ENCODE peak calls at places on chromosomes 6 and 20, in eight cellular contexts. N is left ventricle myocardium inferior; E is cardiac muscle cell; K is upper lobe of left lung; C is psoas muscle; G is adrenal gland; P is CD8-positive, alpha-beta T cell; F is heart left ventricle. B is an unnamed sample.

GRCh38 chr20:17473662-17474061 is 57.5 kb downstream of the BFSP1 start:
- DNase-seq in G (no peak), F (no peak), P (no peak), C (no peak), E (no peak), N (no peak), K (no peak), B (no peak)

GRCh38 chr6:119096683-119097310 is 18.3 kb upstream of the FAM184A start:
- DNase-seq in E (peak; percentile 89), F (peak; percentile 68), K (peak; percentile 30), N (peak; percentile 83), P (no peak), C (peak; percentile 86), G (peak; percentile 65), B (no peak)

GRCh38 chr6:33314943-33315752 is 1.3 kb upstream of the TAPBP start:
- DNase-seq in P (no peak), F (peak; percentile 73), C (peak; percentile 75), K (peak; percentile 55), E (peak; percentile 20), G (peak; percentile 67), N (peak; percentile 54), B (peak; percentile 78)

GRCh38 chr20:1328680-1329330 is at the start of gene SDCBP2:
- DNase-seq in P (no peak), F (no peak), C (no peak), E (no peak), G (no peak), K (peak; percentile 84), N (no peak), B (peak; percentile 77)

GRCh38 chr6:37517411-37517812 is 17.7 kb upstream of the CCDC167 start:
- DNase-seq in C (no peak), F (no peak), K (no peak), G (no peak), P (peak; percentile 65), E (no peak), N (no peak), B (no peak)

GRCh38 chr6:113361014-113361645 is 496.0 kb upstream of the MARCKS start:
- DNase-seq in C (no peak), N (no peak), E (peak; percentile 60), F (no peak), P (no peak), G (no peak), K (no peak), B (no peak)

GRCh38 chr6:106087548-106088325 is 1.6 kb downstream of the PRDM1 start:
- DNase-seq in F (peak; percentile 61), P (no peak), E (peak; percentile 62), N (peak; percentile 23), G (peak; percentile 27), C (no peak), K (peak; percentile 56), B (no peak)

GRCh38 chr20:2210646-2211556 is 84.9 kb upstream of the TGM3 start:
- DNase-seq in F (no peak), C (no peak), E (peak; percentile 89), G (no peak), N (peak; percentile 29), K (peak; percentile 78), P (no peak), B (no peak)

GRCh38 chr6:139109558-139109957 is 25.3 kb upstream of the HECA start:
- DNase-seq in F (no peak), P (no peak), E (peak; percentile 68), G (no peak), N (no peak), C (no peak), K (no peak), B (no peak)

GRCh38 chr6:146546440-146546839 is 2.8 kb downstream of the RAB32 start:
- DNase-seq in P (no peak), C (no peak), N (no peak), K (no peak), F (no peak), E (peak; percentile 86), G (no peak), B (no peak)

GRCh38 chr6:120384671-120385070 is 949.6 kb downstream of the TBC1D32 start:
- DNase-seq in E (peak; percentile 7), K (no peak), C (no peak), N (no peak), G (no peak), F (no peak), P (no peak), B (no peak)

GRCh38 chr6:16136086-16136485 is 7.2 kb downstream of the MYLIP start:
- DNase-seq in K (no peak), P (peak; percentile 27), F (no peak), C (no peak), E (no peak), G (no peak), N (no peak), B (no peak)

GRCh38 chr6:31737315-31738047 is 1.2 kb upstream of the CLIC1 start:
- DNase-seq in K (peak; percentile 38), E (peak; percentile 55), F (no peak), N (no peak), C (no peak), P (no peak), G (no peak), B (no peak)

GRCh38 chr6:73028893-73029450 is 196.3 kb downstream of the KHDC1L start:
- DNase-seq in N (no peak), P (no peak), F (no peak), K (no peak), G (no peak), E (no peak), C (no peak), B (no peak)

GRCh38 chr6:119511024-119511423 is 161.5 kb upstream of the MAN1A1 start:
- DNase-seq in E (no peak), P (no peak), N (no peak), F (no peak), C (no peak), K (no peak), G (no peak), B (no peak)

DNA sequence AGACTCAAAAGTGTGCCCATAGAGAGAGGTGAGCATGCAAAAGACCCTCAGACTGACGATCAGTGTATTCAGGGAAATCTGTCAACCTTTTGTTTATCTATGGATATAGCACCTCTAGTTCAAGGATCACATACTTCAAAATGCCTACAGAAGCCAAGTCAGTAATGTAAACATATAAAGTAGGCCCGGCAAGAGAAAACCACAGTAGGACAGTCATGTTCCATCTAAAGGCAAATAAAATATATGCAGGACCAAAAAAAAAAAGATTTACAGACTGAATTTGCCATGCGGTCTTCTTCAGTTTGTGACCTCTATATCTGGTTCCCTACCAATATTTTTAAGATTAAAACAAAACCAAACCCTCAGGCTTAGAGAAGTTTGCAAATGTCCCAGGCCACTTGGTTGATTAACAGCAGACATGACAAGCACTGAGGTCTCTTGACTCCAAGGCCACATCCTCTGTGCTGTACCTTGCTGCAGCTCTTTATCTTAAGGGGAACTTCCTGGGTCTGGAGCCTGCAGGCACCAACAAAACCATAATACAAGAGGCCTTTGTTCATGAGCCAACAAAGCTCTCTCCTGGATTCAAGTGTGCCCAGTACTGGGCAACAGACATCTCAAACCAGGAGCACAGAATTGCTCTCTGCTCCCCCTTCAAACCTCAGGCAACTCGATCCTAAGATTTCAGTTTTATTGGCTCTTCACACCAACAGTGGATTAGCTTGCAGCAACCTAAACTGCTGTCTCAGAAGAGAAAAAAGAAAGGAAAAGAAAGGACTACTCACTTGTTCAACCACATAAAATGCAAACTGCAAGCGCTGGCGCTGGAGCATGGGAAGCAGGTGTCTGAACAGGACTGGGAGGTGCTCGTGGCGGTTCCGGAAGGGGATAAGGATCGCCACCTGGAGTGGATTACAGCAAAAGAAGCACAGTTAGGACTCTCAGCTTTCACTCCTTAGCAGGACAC is 71.7 kb downstream of the B4GALT5 start:
- DNase-seq in E (no peak), C (no peak), N (no peak), K (peak; percentile 64), P (no peak), G (no peak), F (no peak), B (peak; percentile 72)
- H3K36me3 ChIP-seq in E (peaks cover 48% of the 10 kb centered on the region), C (peaks cover 25% of the 10 kb centered on the region), N (peaks cover 93% of the 10 kb centered on the region), K (peaks cover 59% of the 10 kb centered on the region), P (peaks cover 31% of the 10 kb centered on the region), G (peaks cover 100% of the 10 kb centered on the region), F (peaks cover 27% of the 10 kb centered on the region), B (peaks cover 95% of the 10 kb centered on the region)

DNA sequence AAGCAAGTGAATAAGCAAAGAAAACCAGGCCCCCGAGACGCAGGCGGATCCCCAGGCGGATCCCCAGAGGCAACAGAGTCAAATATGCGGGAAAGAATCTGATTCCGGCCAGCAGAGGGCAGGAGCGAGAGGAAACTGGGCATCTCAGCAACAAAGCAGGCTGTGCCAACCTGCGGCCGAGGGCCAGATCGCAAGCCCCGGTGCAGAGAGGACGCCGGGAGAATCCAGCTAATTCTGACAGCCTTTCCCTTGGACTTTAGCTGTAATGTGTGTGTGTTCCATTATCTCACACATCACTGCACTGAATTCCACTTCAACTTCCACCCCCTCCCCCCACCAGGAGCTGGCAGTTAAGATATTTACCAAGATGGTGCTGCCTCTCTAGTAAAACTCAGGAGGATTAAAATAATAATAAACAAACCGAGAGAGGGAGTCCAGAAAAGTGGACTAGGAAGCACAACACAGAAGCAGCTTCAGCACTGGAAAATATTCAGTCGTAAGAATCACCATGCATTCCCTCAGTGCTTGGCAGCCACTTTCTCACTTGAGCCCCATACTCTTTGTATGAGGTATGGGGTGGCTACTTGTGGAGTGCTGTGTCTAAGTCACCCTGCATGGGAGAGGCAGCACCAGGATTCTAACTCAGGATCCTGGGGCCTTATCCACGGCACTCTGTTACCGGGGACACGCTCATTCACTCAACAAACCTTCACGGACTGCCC is 66.2 kb upstream of the SNX9 start:
- DNase-seq in P (peak; percentile 68), E (peak; percentile 87), C (peak; percentile 92), G (peak; percentile 87), N (peak; percentile 88), K (peak; percentile 82), F (peak; percentile 90), B (peak; percentile 87)
- TF ChIP-seq CTCF in P (peak; percentile 83), E (peak; percentile 80), C (peak; percentile 78), G (peak; percentile 94), N (peak; percentile 88), K (peak; percentile 82), F (peak; percentile 88), B (peak; percentile 85)

DNA sequence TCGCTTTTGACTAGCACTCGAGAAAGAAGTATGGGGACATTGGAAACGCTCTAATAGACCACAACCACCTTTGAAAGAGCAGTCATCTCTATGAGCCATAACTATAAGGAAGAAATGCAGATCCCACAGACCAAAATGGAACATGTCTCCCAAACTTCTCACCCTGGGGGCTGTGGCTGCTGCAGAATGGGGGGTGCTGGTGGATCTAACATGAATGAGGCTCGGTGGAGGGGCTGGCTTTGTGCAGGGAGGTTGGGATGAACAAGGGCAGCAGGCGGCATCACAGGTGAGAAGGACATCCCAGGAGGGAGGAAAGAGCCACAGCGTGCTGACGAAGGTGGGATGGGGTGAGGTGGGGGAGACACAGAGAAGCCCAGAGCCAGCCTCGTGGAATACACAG is 10.5 kb upstream of the CCR6 start:
- DNase-seq in F (no peak), N (no peak), K (no peak), P (no peak), G (no peak), E (no peak), C (no peak), B (no peak)
- H3K27me3 ChIP-seq in F (peaks cover 13% of the 10 kb centered on the region), N (peaks cover 90% of the 10 kb centered on the region), K (no peaks in the 10 kb centered on the region), P (no peaks in the 10 kb centered on the region), G (no peaks in the 10 kb centered on the region), E (peaks cover 18% of the 10 kb centered on the region), C (peaks cover 26% of the 10 kb centered on the region), B (no peaks in the 10 kb centered on the region)

DNA sequence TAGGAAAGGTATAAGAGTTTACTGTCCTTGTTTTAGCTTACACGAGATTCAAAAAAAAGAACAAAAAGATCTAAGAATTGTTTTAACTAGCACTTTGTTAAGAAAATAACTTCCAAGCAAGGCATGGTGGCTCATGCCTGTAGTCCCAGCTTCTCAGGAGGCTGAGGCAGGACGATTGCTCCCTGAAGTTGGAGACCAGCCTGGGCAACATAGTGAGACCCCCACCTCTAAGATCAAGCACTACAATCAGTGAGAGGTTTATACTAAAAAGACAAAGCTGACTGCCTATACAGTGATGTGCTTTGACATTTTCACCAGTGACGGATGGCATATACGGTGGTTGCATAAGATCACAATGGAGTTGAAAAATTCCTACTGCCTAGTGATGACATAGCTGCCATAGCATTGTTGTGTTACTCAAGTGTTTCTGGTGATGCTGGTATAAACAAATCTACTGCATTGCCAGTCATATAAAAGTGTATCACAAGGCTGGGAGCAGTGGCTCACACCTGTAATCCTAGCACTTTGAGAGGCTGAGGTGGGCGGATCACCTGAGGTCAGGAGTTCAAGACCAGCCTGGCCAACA is 68.6 kb downstream of the B4GALT5 start:
- DNase-seq in K (no peak), P (no peak), E (no peak), G (no peak), N (no peak), F (no peak), C (no peak), B (no peak)
- H3K36me3 ChIP-seq in K (peaks cover 61% of the 10 kb centered on the region), P (peaks cover 42% of the 10 kb centered on the region), E (peaks cover 42% of the 10 kb centered on the region), G (peaks cover 95% of the 10 kb centered on the region), N (peaks cover 92% of the 10 kb centered on the region), F (peaks cover 22% of the 10 kb centered on the region), C (peaks cover 31% of the 10 kb centered on the region), B (peaks cover 95% of the 10 kb centered on the region)

B was measured in upper lobe of right lung.